ENCODE peak calls at places on chromosomes 12 and 14, in five cellular contexts. J is B cell, I is Daoy, E is amniotic stem cell, G is HEK293T. M is an unnamed sample.

GRCh38 chr12:24133385-24133784 is 183.9 kb upstream of the SOX5 start:
- DNase-seq in J (no peak), I (no peak), E (no peak), G (no peak), M (no peak)

GRCh38 chr12:13215056-13215455 is 18.5 kb downstream of the EMP1 start:
- DNase-seq in J (no peak), I (no peak), E (no peak), G (no peak), M (no peak)

GRCh38 chr14:105075364-105076295 is 10.4 kb upstream of the GPR132 start:
- DNase-seq in J (peak), I (peak), E (no peak), G (no peak), M (peak)

GRCh38 chr14:104715416-104715815 is 8.6 kb upstream of the ADSS1 start:
- DNase-seq in J (no peak), I (no peak), E (no peak), G (no peak), M (no peak)

GRCh38 chr14:73696466-73697390 is 17.5 kb downstream of the PNMA1 start:
- DNase-seq in J (no peak), I (peak), E (no peak), G (no peak), M (no peak)

GRCh38 chr14:68341765-68342212 is 451.1 kb downstream of the ZFP36L1 start:
- DNase-seq in J (no peak), I (no peak), E (no peak), G (no peak), M (no peak)

GRCh38 chr12:100963381-100963780 is 168.8 kb downstream of the ANO4 start:
- DNase-seq in J (no peak), I (no peak), E (no peak), G (no peak), M (peak)

GRCh38 chr14:99780690-99781089 is 12.5 kb upstream of the EML1 start:
- DNase-seq in J (no peak), I (no peak), E (no peak), G (no peak), M (no peak)

GRCh38 chr12:96412431-96412830 is 12.2 kb upstream of the CDK17 start:
- DNase-seq in J (no peak), I (no peak), E (no peak), G (no peak), M (no peak)

GRCh38 chr14:89479802-89480201 is 62.8 kb upstream of the FOXN3 start:
- DNase-seq in J (no peak), I (no peak), E (no peak), G (no peak), M (peak)

GRCh38 chr14:95297832-95298231 is 21.9 kb downstream of the CLMN start:
- DNase-seq in J (peak), I (no peak), E (no peak), G (no peak), M (no peak)

GRCh38 chr14:65444230-65444629 is 31.7 kb downstream of the FUT8 start:
- DNase-seq in J (no peak), I (no peak), E (no peak), G (no peak), M (no peak)

GRCh38 chr12:25427328-25428249 is 125.5 kb downstream of the LMNTD1 start:
- DNase-seq in J (no peak), I (no peak), E (no peak), G (no peak), M (no peak)

GRCh38 chr12:89529738-89530137 is 3.9 kb upstream of the POC1B start:
- DNase-seq in J (peak), I (peak), E (no peak), G (peak), M (peak)

GRCh38 chr12:30719060-30719459 is 23.4 kb upstream of the IPO8 start:
- DNase-seq in J (no peak), I (peak), E (peak), G (no peak), M (peak)

GRCh38 chr14:90342327-90342726 is 10.6 kb upstream of the NRDE2 start:
- DNase-seq in J (no peak), I (no peak), E (no peak), G (no peak), M (no peak)

GRCh38 chr14:40417777-40418401 is 985.7 kb upstream of the FBXO33 start:
- DNase-seq in J (peak), I (peak), E (no peak), G (peak), M (no peak)

GRCh38 chr14:24215495-24216344 is at the start of gene MDP1:
- DNase-seq in J (peak), I (peak), E (peak), G (peak), M (peak)

GRCh38 chr14:102975662-102976061 is 53.2 kb downstream of the AMN start:
- DNase-seq in J (no peak), I (no peak), E (no peak), G (no peak), M (no peak)

GRCh38 chr12:93713060-93713459 is 35.9 kb downstream of the CRADD start:
- DNase-seq in J (no peak), I (no peak), E (no peak), G (no peak), M (no peak)

GRCh38 chr14:59333668-59334067 is 131.5 kb downstream of the GPR135 start:
- DNase-seq in J (no peak), I (peak), E (peak), G (no peak), M (peak)

GRCh38 chr14:69484444-69485113 is at the start of gene PLEKHD1:
- DNase-seq in J (no peak), I (peak), E (no peak), G (no peak), M (no peak)

GRCh38 chr14:106044949-106045596 is 518.7 kb downstream of the TMEM121 start:
- DNase-seq in J (peak), I (peak), E (no peak), G (peak), M (no peak)

GRCh38 chr12:123115409-123116111 is 35.3 kb downstream of the PITPNM2 start:
- DNase-seq in J (peak), I (peak), E (peak), G (no peak), M (peak)

GRCh38 chr14:92794547-92794941 is 439 bp downstream of the GOLGA5 start:
- DNase-seq in J (no peak), I (peak), E (no peak), G (peak), M (no peak)

GRCh38 chr14:92481386-92481785 is 32.2 kb upstream of the RIN3 start:
- DNase-seq in J (no peak), I (no peak), E (no peak), G (no peak), M (peak)

GRCh38 chr12:104751594-104751993 is 206.5 kb downstream of the SLC41A2 start:
- DNase-seq in J (peak), I (no peak), E (no peak), G (no peak), M (no peak)

GRCh38 chr12:86712425-86712843 is 456.2 kb upstream of the MGAT4C start:
- DNase-seq in J (no peak), I (peak), E (peak), G (peak), M (peak)

GRCh38 chr14:105470812-105471771 is 3.5 kb upstream of the CRIP2 start:
- DNase-seq in J (no peak), I (no peak), E (no peak), G (peak), M (no peak)

GRCh38 chr14:54866588-54866987 is 36.0 kb downstream of the GCH1 start:
- DNase-seq in J (no peak), I (peak), E (no peak), G (no peak), M (no peak)

GRCh38 chr14:60565211-60565610 is 56.3 kb downstream of the SIX6 start:
- DNase-seq in J (no peak), I (peak), E (no peak), G (no peak), M (peak)

GRCh38 chr12:9361879-9362326 is 153.7 kb upstream of the PZP start:
- DNase-seq in J (peak), I (no peak), E (no peak), G (no peak), M (no peak)

GRCh38 chr12:98751580-98752115 is 106.6 kb downstream of the APAF1 start:
- DNase-seq in J (no peak), I (peak), E (no peak), G (no peak), M (peak)

GRCh38 chr14:85744573-85744972 is 214.6 kb downstream of the FLRT2 start:
- DNase-seq in J (no peak), I (no peak), E (no peak), G (no peak), M (no peak)

GRCh38 chr14:34036319-34036761 is 85.5 kb upstream of the EGLN3 start:
- DNase-seq in J (no peak), I (no peak), E (no peak), G (no peak), M (no peak)

GRCh38 chr14:44316647-44317432 is 190.2 kb downstream of the FSCB start:
- DNase-seq in J (no peak), I (peak), E (no peak), G (peak), M (peak)

GRCh38 chr14:63524537-63525155 is 18.5 kb downstream of the PPP2R5E start:
- DNase-seq in J (peak), I (no peak), E (no peak), G (no peak), M (no peak)

M was measured in choroid plexus epithelial cell.